ENCODE peak calls at places on chromosomes 16 and 17, in eight cellular contexts. M is dorsolateral prefrontal cortex, W is fibroblast of lung, Q is esophagus squamous epithelium, V is GM23338, D is H1, Z is breast epithelium, K is ovary. U is an unnamed sample.

GRCh38 chr17:79677646-79678045 is 53.1 kb upstream of the ENPP7 start:
- DNase-seq in M (no peak), Q (no peak), D (no peak), Z (no peak), K (no peak), W (no peak), V (no peak), U (no peak)

GRCh38 chr17:64115871-64116534 is 13.9 kb downstream of the ERN1 start:
- DNase-seq in D (no peak), M (no peak), Z (no peak), K (no peak), Q (no peak), W (peak; percentile 89), V (no peak), U (no peak)

GRCh38 chr16:29730649-29731048 is 15.1 kb downstream of the C16orf54 start:
- DNase-seq in D (no peak), Z (no peak), Q (no peak), K (no peak), M (no peak), V (no peak), W (no peak), U (no peak)

GRCh38 chr16:69921125-69921524 is 30.0 kb upstream of the CLEC18A start:
- DNase-seq in Z (no peak), M (no peak), K (no peak), V (no peak), Q (no peak), D (no peak), W (peak; percentile 51), U (no peak)

GRCh38 chr16:24010440-24011089 is 174.8 kb downstream of the PRKCB start:
- DNase-seq in Z (no peak), D (peak; percentile 80), M (peak; percentile 95), W (peak; percentile 46), Q (peak; percentile 25), V (peak; percentile 94), K (peak; percentile 44), U (no peak)

GRCh38 chr17:49920370-49920769 is 48.6 kb upstream of the DLX4 start:
- DNase-seq in Z (no peak), K (no peak), M (no peak), V (no peak), Q (no peak), W (no peak), D (no peak), U (no peak)

GRCh38 chr16:5064915-5065314 is 841 bp downstream of the C16orf89 start:
- DNase-seq in K (no peak), W (no peak), Q (no peak), V (no peak), Z (no peak), D (no peak), M (no peak), U (no peak)

GRCh38 chr16:25194285-25194878 is 22.4 kb upstream of the AQP8 start:
- DNase-seq in K (no peak), Q (no peak), V (no peak), Z (no peak), W (no peak), D (no peak), M (no peak), U (no peak)

GRCh38 chr16:14070877-14071575 is at the start of gene MRTFB:
- DNase-seq in W (peak; percentile 41), V (peak; percentile 86), Q (no peak), D (peak; percentile 94), Z (peak; percentile 78), M (peak; percentile 47), K (peak; percentile 77), U (no peak)

GRCh38 chr16:47687694-47688093 is 226.6 kb downstream of the PHKB start:
- DNase-seq in M (no peak), W (peak; percentile 15), Z (no peak), K (no peak), D (no peak), V (no peak), Q (no peak), U (no peak)

GRCh38 chr16:57533618-57534336 is 2.6 kb downstream of the CCDC102A start:
- DNase-seq in Q (no peak), W (no peak), M (peak; percentile 7), K (peak; percentile 47), D (peak; percentile 43), V (no peak), Z (peak; percentile 49), U (no peak)

GRCh38 chr17:66123163-66123562 is 68.8 kb downstream of the CEP112 start:
- DNase-seq in W (peak; percentile 62), K (no peak), V (peak; percentile 53), D (no peak), M (no peak), Q (no peak), Z (no peak), U (no peak)

GRCh38 chr16:56603589-56603988 is 4.8 kb upstream of the MT2A start:
- DNase-seq in Q (no peak), W (peak; percentile 37), M (peak; percentile 58), V (peak; percentile 80), D (no peak), Z (no peak), K (no peak), U (no peak)

GRCh38 chr16:31199430-31200041 is 3.0 kb downstream of the PYCARD start:
- DNase-seq in M (no peak), K (no peak), Q (no peak), Z (no peak), V (no peak), W (no peak), D (no peak), U (no peak)

GRCh38 chr17:17151055-17151454 is 55.1 kb downstream of the PLD6 start:
- DNase-seq in Q (no peak), W (peak; percentile 90), Z (no peak), K (no peak), M (no peak), V (no peak), D (no peak), U (no peak)

GRCh38 chr17:74866198-74866835 is 6.5 kb downstream of the FDXR start:
- DNase-seq in D (no peak), K (no peak), W (no peak), V (no peak), M (no peak), Q (no peak), Z (no peak), U (no peak)

GRCh38 chr17:40111221-40112128 is 10.3 kb upstream of the MSL1 start:
- DNase-seq in Q (no peak), V (peak; percentile 97), K (peak; percentile 99), M (peak; percentile 85), W (peak; percentile 98), D (peak; percentile 86), Z (peak; percentile 82), U (no peak)

GRCh38 chr17:40107266-40107980 is 7.0 kb upstream of the NR1D1 start:
- DNase-seq in V (no peak), Q (no peak), M (no peak), Z (no peak), W (no peak), K (peak; percentile 43), D (peak; percentile 62), U (no peak)

GRCh38 chr17:40110457-40110856 is 10.1 kb upstream of the NR1D1 start:
- DNase-seq in K (peak; percentile 21), W (no peak), M (no peak), D (no peak), Q (no peak), Z (peak; percentile 51), V (no peak), U (no peak)

GRCh38 chr17:40110026-40110425 is 9.6 kb upstream of the NR1D1 start:
- DNase-seq in K (no peak), Q (no peak), D (no peak), V (peak; percentile 90), Z (no peak), W (no peak), M (no peak), U (peak; percentile 78)

GRCh38 chr17:40109471-40109824 is 9.1 kb upstream of the NR1D1 start:
- DNase-seq in W (no peak), D (no peak), Q (no peak), K (no peak), V (no peak), Z (no peak), M (no peak), U (no peak)
- TF ChIP-seq CTCF in W (no peak), D (no peak), Q (peak; percentile 43), K (no peak), V (peak; percentile 44), Z (peak; percentile 12), M (no peak), U (no peak)

DNA sequence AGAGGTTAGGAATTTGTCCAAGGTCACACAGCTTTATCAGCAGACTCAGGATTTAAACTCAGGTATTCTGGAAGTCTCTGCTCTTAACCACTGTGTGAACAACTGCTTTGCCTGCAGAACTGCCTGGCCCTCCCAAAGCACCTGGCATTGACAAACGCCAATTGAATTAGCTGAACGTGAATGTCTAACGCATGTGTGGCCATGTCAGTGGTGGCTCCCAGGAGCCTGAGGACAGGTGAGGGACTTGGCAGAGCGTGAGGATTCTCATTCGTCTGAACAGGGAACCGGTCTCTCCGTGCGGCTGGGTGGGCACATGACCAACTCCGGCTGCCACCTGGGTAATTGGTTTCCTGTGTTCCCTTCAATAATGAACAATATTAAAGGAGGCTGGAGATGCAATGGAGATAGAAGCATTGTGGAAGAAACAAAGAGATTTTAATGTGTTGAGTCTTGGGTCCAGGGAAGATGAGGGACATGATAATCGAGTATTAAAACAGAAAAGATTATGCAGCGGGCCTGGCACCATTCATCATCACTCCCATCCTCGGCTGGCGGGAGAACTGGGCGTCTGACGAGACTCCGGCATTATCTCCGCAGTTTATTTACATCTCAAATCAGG is 113.5 kb downstream of the NPIPB5 start:
- DNase-seq in V (no peak), D (peak; percentile 43), M (no peak), Q (no peak), W (no peak), Z (no peak), K (no peak), U (no peak)
- H3K27ac ChIP-seq in V (no peak overlapping the region), D (no peak overlapping the region), M (no peak overlapping the region), Q (no peak overlapping the region), W (no peak overlapping the region), Z (no peak overlapping the region), K (no peak overlapping the region), U (no peak overlapping the region)

GRCh38 chr17:3006801-3007200 is 56.6 kb downstream of the OR1D5 start:
- DNase-seq in V (no peak), K (no peak), Z (no peak), Q (no peak), M (no peak), D (no peak), W (no peak), U (no peak)

GRCh38 chr17:3008336-3009279 is 54.8 kb downstream of the OR1D5 start:
- DNase-seq in D (no peak), Z (no peak), K (no peak), M (no peak), W (no peak), Q (no peak), V (no peak), U (no peak)

GRCh38 chr17:3005696-3006095 is 57.7 kb downstream of the OR1D5 start:
- DNase-seq in Q (no peak), K (no peak), D (no peak), M (no peak), W (no peak), V (no peak), Z (no peak), U (no peak)

GRCh38 chr17:3009411-3009920 is 53.9 kb downstream of the OR1D5 start:
- DNase-seq in V (no peak), Z (no peak), Q (no peak), M (no peak), W (no peak), K (no peak), D (no peak), U (no peak)

GRCh38 chr17:3007651-3008121 is 55.7 kb downstream of the OR1D5 start:
- DNase-seq in Q (no peak), W (no peak), M (no peak), K (no peak), Z (no peak), V (no peak), D (no peak), U (no peak)
- H3K4me3 ChIP-seq in Q (no peak overlapping the region), W (no peak overlapping the region), M (no peak overlapping the region), K (no peak overlapping the region), Z (no peak overlapping the region), V (no peak overlapping the region), D (no peak overlapping the region), U (no peak overlapping the region)

GRCh38 chr17:8109669-8110455 is 8.5 kb downstream of the ALOXE3 start:
- DNase-seq in V (peak; percentile 91), W (peak; percentile 11), D (peak; percentile 92), Q (no peak), Z (peak; percentile 78), K (peak; percentile 36), M (peak; percentile 39), U (no peak)
- TF ChIP-seq CTCF in V (peak; percentile 70), W (peak; percentile 67), D (peak; percentile 94), Q (peak; percentile 96), Z (peak; percentile 86), K (peak; percentile 21), M (peak; percentile 71), U (no peak)